ENCODE peak calls at places on chromosome X, in seven cellular contexts. One of them, this sample, is unnamed.

GRCh38 chrX:24619647-24620046 is 27.5 kb downstream of the PCYT1B start:
- DNase-seq in lower leg skin: no peak
- DNase-seq in AG09309: peak
- DNase-seq in astrocyte of the spinal cord: peak
- DNase-seq in heart right ventricle: peak
- DNase-seq in H9: no peak
- DNase-seq in hepatocyte: peak
- DNase-seq in this sample: peak

GRCh38 chrX:331145-331771 is 12.7 kb upstream of the GTPBP6 start:
- DNase-seq in AG09309: no peak
- DNase-seq in hepatocyte: peak
- DNase-seq in H9: no peak
- DNase-seq in astrocyte of the spinal cord: peak
- DNase-seq in heart right ventricle: no peak
- DNase-seq in lower leg skin: no peak
- DNase-seq in this sample: no peak

GRCh38 chrX:142702749-142703148 is 323.0 kb upstream of the SPANXN4 start:
- DNase-seq in heart right ventricle: no peak
- DNase-seq in H9: no peak
- DNase-seq in lower leg skin: no peak
- DNase-seq in hepatocyte: no peak
- DNase-seq in AG09309: no peak
- DNase-seq in astrocyte of the spinal cord: no peak
- DNase-seq in this sample: no peak

GRCh38 chrX:47216393-47216925 is 2.0 kb upstream of the CDK16 start:
- DNase-seq in H9: no peak
- DNase-seq in lower leg skin: peak
- DNase-seq in astrocyte of the spinal cord: no peak
- DNase-seq in AG09309: no peak
- DNase-seq in heart right ventricle: no peak
- DNase-seq in hepatocyte: no peak
- DNase-seq in this sample: no peak

GRCh38 chrX:9682456-9682855 is 83.2 kb downstream of the GPR143 start:
- DNase-seq in hepatocyte: peak
- DNase-seq in astrocyte of the spinal cord: peak
- DNase-seq in H9: peak
- DNase-seq in heart right ventricle: no peak
- DNase-seq in lower leg skin: no peak
- DNase-seq in AG09309: no peak
- DNase-seq in this sample: no peak

GRCh38 chrX:110806145-110806544 is 10.5 kb upstream of the CHRDL1 start:
- DNase-seq in heart right ventricle: no peak
- DNase-seq in lower leg skin: no peak
- DNase-seq in astrocyte of the spinal cord: peak
- DNase-seq in H9: no peak
- DNase-seq in hepatocyte: no peak
- DNase-seq in AG09309: peak
- DNase-seq in this sample: peak

GRCh38 chrX:12080265-12080664 is 58.0 kb upstream of the FRMPD4 start:
- DNase-seq in lower leg skin: no peak
- DNase-seq in H9: peak
- DNase-seq in heart right ventricle: no peak
- DNase-seq in astrocyte of the spinal cord: peak
- DNase-seq in AG09309: peak
- DNase-seq in hepatocyte: peak
- DNase-seq in this sample: peak

GRCh38 chrX:130829526-130830515 is 73.2 kb downstream of the ENOX2 start:
- DNase-seq in H9: no peak
- DNase-seq in hepatocyte: no peak
- DNase-seq in heart right ventricle: no peak
- DNase-seq in lower leg skin: no peak
- DNase-seq in AG09309: no peak
- DNase-seq in astrocyte of the spinal cord: no peak
- DNase-seq in this sample: peak

GRCh38 chrX:96424007-96424406 is 260.6 kb upstream of the DIAPH2 start:
- DNase-seq in lower leg skin: no peak
- DNase-seq in heart right ventricle: no peak
- DNase-seq in H9: no peak
- DNase-seq in astrocyte of the spinal cord: no peak
- DNase-seq in hepatocyte: peak
- DNase-seq in AG09309: no peak
- DNase-seq in this sample: peak

GRCh38 chrX:70434352-70434866 is 10.2 kb upstream of the DLG3 start:
- DNase-seq in astrocyte of the spinal cord: peak
- DNase-seq in hepatocyte: peak
- DNase-seq in heart right ventricle: peak
- DNase-seq in H9: peak
- DNase-seq in lower leg skin: peak
- DNase-seq in AG09309: peak
- DNase-seq in this sample: peak

GRCh38 chrX:20143539-20143938 is 1.9 kb upstream of the EIF1AX start:
- DNase-seq in AG09309: no peak
- DNase-seq in H9: no peak
- DNase-seq in heart right ventricle: no peak
- DNase-seq in hepatocyte: no peak
- DNase-seq in astrocyte of the spinal cord: no peak
- DNase-seq in lower leg skin: no peak
- DNase-seq in this sample: no peak

GRCh38 chrX:25016938-25017598 is 1.3 kb upstream of the ARX start:
- DNase-seq in lower leg skin: no peak
- DNase-seq in hepatocyte: no peak
- DNase-seq in astrocyte of the spinal cord: no peak
- DNase-seq in AG09309: no peak
- DNase-seq in H9: no peak
- DNase-seq in heart right ventricle: no peak
- DNase-seq in this sample: no peak

GRCh38 chrX:39331062-39331704 is 529.9 kb downstream of the MID1IP1 start:
- DNase-seq in astrocyte of the spinal cord: no peak
- DNase-seq in lower leg skin: no peak
- DNase-seq in H9: no peak
- DNase-seq in heart right ventricle: no peak
- DNase-seq in hepatocyte: no peak
- DNase-seq in AG09309: no peak
- DNase-seq in this sample: no peak

GRCh38 chrX:82813671-82814078 is 694.4 kb upstream of the POU3F4 start:
- DNase-seq in heart right ventricle: no peak
- DNase-seq in lower leg skin: no peak
- DNase-seq in AG09309: no peak
- DNase-seq in H9: no peak
- DNase-seq in astrocyte of the spinal cord: peak
- DNase-seq in hepatocyte: peak
- DNase-seq in this sample: peak

GRCh38 chrX:11557120-11557519 is 108.6 kb downstream of the ARHGAP6 start:
- DNase-seq in H9: no peak
- DNase-seq in heart right ventricle: no peak
- DNase-seq in AG09309: peak
- DNase-seq in lower leg skin: no peak
- DNase-seq in hepatocyte: no peak
- DNase-seq in astrocyte of the spinal cord: peak
- DNase-seq in this sample: peak

GRCh38 chrX:149940015-149940716 is 1.9 kb upstream of the EOLA2 start:
- DNase-seq in astrocyte of the spinal cord: peak
- DNase-seq in H9: peak
- DNase-seq in heart right ventricle: peak
- DNase-seq in hepatocyte: peak
- DNase-seq in lower leg skin: peak
- DNase-seq in AG09309: peak
- DNase-seq in this sample: peak

GRCh38 chrX:920234-920799 is 289.7 kb downstream of the SHOX start:
- DNase-seq in lower leg skin: no peak
- DNase-seq in H9: no peak
- DNase-seq in AG09309: no peak
- DNase-seq in astrocyte of the spinal cord: no peak
- DNase-seq in hepatocyte: peak
- DNase-seq in heart right ventricle: no peak
- DNase-seq in this sample: no peak

GRCh38 chrX:149871940-149872339 is 9.0 kb upstream of the MAGEA8 start:
- DNase-seq in lower leg skin: no peak
- DNase-seq in heart right ventricle: peak
- DNase-seq in AG09309: no peak
- DNase-seq in astrocyte of the spinal cord: no peak
- DNase-seq in hepatocyte: peak
- DNase-seq in H9: peak
- DNase-seq in this sample: peak

GRCh38 chrX:66863721-66864120 is 224.8 kb upstream of the EDA2R start:
- DNase-seq in heart right ventricle: peak
- DNase-seq in hepatocyte: no peak
- DNase-seq in astrocyte of the spinal cord: no peak
- DNase-seq in H9: no peak
- DNase-seq in AG09309: no peak
- DNase-seq in lower leg skin: no peak
- DNase-seq in this sample: no peak

GRCh38 chrX:16868920-16869319 is 1.2 kb downstream of the RBBP7 start:
- DNase-seq in lower leg skin: no peak
- DNase-seq in AG09309: no peak
- DNase-seq in astrocyte of the spinal cord: no peak
- DNase-seq in hepatocyte: no peak
- DNase-seq in H9: no peak
- DNase-seq in heart right ventricle: no peak
- DNase-seq in this sample: no peak

GRCh38 chrX:155819966-155820491 is 61.1 kb upstream of the VAMP7 start:
- DNase-seq in heart right ventricle: peak
- DNase-seq in AG09309: peak
- DNase-seq in H9: peak
- DNase-seq in hepatocyte: peak
- DNase-seq in astrocyte of the spinal cord: peak
- DNase-seq in lower leg skin: no peak
- DNase-seq in this sample: peak

GRCh38 chrX:102840871-102841705 is 96.0 kb upstream of the RAB40AL start:
- DNase-seq in lower leg skin: no peak
- DNase-seq in hepatocyte: peak
- DNase-seq in H9: no peak
- DNase-seq in heart right ventricle: no peak
- DNase-seq in astrocyte of the spinal cord: peak
- DNase-seq in AG09309: no peak
- DNase-seq in this sample: peak

GRCh38 chrX:115562492-115562872 is 1.5 kb downstream of the PLS3 start:
- DNase-seq in lower leg skin: no peak
- DNase-seq in hepatocyte: peak
- DNase-seq in astrocyte of the spinal cord: no peak
- DNase-seq in AG09309: no peak
- DNase-seq in heart right ventricle: no peak
- DNase-seq in H9: peak
- DNase-seq in this sample: peak

GRCh38 chrX:48891402-48892288 is 5.9 kb downstream of the TIMM17B start:
- DNase-seq in heart right ventricle: peak
- DNase-seq in AG09309: no peak
- DNase-seq in astrocyte of the spinal cord: peak
- DNase-seq in hepatocyte: peak
- DNase-seq in H9: peak
- DNase-seq in lower leg skin: peak
- DNase-seq in this sample: peak

GRCh38 chrX:134603806-134604700 is 54.2 kb downstream of the PLAC1 start:
- DNase-seq in astrocyte of the spinal cord: peak
- DNase-seq in lower leg skin: no peak
- DNase-seq in hepatocyte: no peak
- DNase-seq in H9: no peak
- DNase-seq in AG09309: peak
- DNase-seq in heart right ventricle: no peak
- DNase-seq in this sample: peak

GRCh38 chrX:22118161-22118830 is 86.2 kb downstream of the PHEX start:
- DNase-seq in lower leg skin: peak
- DNase-seq in hepatocyte: no peak
- DNase-seq in H9: no peak
- DNase-seq in heart right ventricle: no peak
- DNase-seq in AG09309: no peak
- DNase-seq in astrocyte of the spinal cord: no peak
- DNase-seq in this sample: peak

GRCh38 chrX:138775501-138775900 is 64.0 kb upstream of the FGF13 start:
- DNase-seq in AG09309: no peak
- DNase-seq in lower leg skin: no peak
- DNase-seq in hepatocyte: peak
- DNase-seq in astrocyte of the spinal cord: peak
- DNase-seq in heart right ventricle: no peak
- DNase-seq in H9: no peak
- DNase-seq in this sample: peak
- TF ChIP-seq CTCF in AG09309: peak
- TF ChIP-seq CTCF in lower leg skin: no peak
- TF ChIP-seq CTCF in hepatocyte: peak
- TF ChIP-seq CTCF in astrocyte of the spinal cord: peak
- TF ChIP-seq CTCF in heart right ventricle: peak
- TF ChIP-seq CTCF in H9: peak
- TF ChIP-seq CTCF in this sample: peak

GRCh38 chrX:152913354-152913753 is 15.5 kb downstream of the ZNF185 start:
- DNase-seq in AG09309: no peak
- DNase-seq in astrocyte of the spinal cord: no peak
- DNase-seq in heart right ventricle: no peak
- DNase-seq in lower leg skin: no peak
- DNase-seq in hepatocyte: no peak
- DNase-seq in H9: no peak
- DNase-seq in this sample: no peak
- TF ChIP-seq CTCF in AG09309: no peak
- TF ChIP-seq CTCF in astrocyte of the spinal cord: no peak
- TF ChIP-seq CTCF in heart right ventricle: no peak
- TF ChIP-seq CTCF in lower leg skin: no peak
- TF ChIP-seq CTCF in hepatocyte: no peak
- TF ChIP-seq CTCF in H9: no peak
- TF ChIP-seq CTCF in this sample: no peak

DNA sequence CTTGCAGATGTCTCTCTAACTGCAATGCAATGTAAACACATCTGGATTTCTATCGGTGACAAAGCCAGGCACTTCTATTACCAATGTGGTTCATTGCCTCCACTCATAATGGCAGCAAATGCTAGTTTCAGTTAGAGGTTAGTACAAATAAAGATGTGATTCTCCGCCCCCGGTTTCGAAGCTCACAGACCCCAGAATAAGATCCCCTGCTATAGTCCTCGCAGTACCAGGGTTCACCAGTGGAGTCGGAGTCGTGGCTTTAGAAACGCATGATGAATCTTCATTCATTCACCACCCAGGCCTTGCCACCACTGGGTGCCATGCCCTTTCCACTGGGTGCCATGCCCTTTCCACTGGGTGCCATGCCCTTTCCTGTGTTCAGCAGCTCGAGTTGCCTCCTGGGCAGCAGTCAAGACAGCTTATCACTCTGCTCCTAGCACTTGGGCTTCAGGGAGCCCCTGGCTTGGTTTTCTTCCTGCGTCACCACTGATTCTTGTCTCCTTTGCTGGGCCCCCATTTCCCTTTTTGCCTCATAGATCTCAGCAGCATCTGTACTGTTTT is 3.5 kb upstream of the NAA10 start:
- DNase-seq in AG09309: no peak
- DNase-seq in astrocyte of the spinal cord: no peak
- DNase-seq in hepatocyte: no peak
- DNase-seq in heart right ventricle: no peak
- DNase-seq in H9: no peak
- DNase-seq in lower leg skin: no peak
- DNase-seq in this sample: no peak
- TF ChIP-seq CTCF in AG09309: no peak
- TF ChIP-seq CTCF in astrocyte of the spinal cord: peak
- TF ChIP-seq CTCF in hepatocyte: no peak
- TF ChIP-seq CTCF in heart right ventricle: no peak
- TF ChIP-seq CTCF in H9: no peak
- TF ChIP-seq CTCF in lower leg skin: no peak
- TF ChIP-seq CTCF in this sample: no peak

DNA sequence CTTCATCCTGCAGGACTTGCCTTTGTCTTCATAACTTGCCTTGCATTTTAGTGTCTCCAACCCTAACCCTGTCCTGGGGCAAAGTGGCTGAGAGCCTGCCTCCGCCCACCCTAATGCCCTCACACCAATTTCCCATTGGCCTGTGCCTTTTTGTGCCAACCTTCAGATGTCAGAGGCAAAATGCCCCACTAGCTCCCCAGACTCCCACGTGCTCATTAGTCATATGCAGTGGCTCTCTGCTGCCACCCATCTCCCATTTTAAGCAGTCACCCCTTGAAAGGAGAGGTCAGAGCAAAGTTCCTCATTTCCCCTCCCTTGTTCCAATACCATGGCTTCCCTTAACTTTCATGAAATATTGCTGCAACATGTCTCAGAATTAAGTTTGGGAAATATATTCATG is 74.8 kb upstream of the PASD1 start:
- DNase-seq in AG09309: no peak
- DNase-seq in astrocyte of the spinal cord: no peak
- DNase-seq in lower leg skin: no peak
- DNase-seq in hepatocyte: no peak
- DNase-seq in H9: peak
- DNase-seq in heart right ventricle: no peak
- DNase-seq in this sample: peak
- TF ChIP-seq CTCF in AG09309: no peak
- TF ChIP-seq CTCF in astrocyte of the spinal cord: no peak
- TF ChIP-seq CTCF in lower leg skin: no peak
- TF ChIP-seq CTCF in hepatocyte: peak
- TF ChIP-seq CTCF in H9: peak
- TF ChIP-seq CTCF in heart right ventricle: peak
- TF ChIP-seq CTCF in this sample: no peak

This sample was measured in MCF 10A.